ENCODE peak calls at places on chromosome 14, in ten cellular contexts. O is transverse colon, I is H1, W is sigmoid colon, L is endothelial cell of umbilical vein, K is K562, B is HepG2, P is stomach, Z is spleen, X is GM12891. F is an unnamed sample.

GRCh38 chr14:93765032-93765626 is 23.2 kb downstream of the PRIMA1 start:
- DNase-seq in K (no peak), W (no peak), O (no peak), P (no peak), X (no peak), L (no peak), B (no peak), Z (no peak), I (no peak), F (no peak)

GRCh38 chr14:35355981-35356839 is 48.3 kb downstream of the NFKBIA start:
- DNase-seq in B (peak), O (peak), W (no peak), X (no peak), P (no peak), I (no peak), Z (no peak), K (peak), L (no peak), F (no peak)

GRCh38 chr14:87066221-87066817 is 926.7 kb downstream of the GALC start:
- DNase-seq in K (no peak), L (no peak), Z (no peak), P (no peak), W (no peak), O (no peak), X (no peak), I (no peak), B (peak), F (no peak)

GRCh38 chr14:92960706-92961566 is 38.0 kb downstream of the CHGA start:
- DNase-seq in L (no peak), B (no peak), K (no peak), I (no peak), Z (peak), O (no peak), X (no peak), W (no peak), P (no peak), F (no peak)

GRCh38 chr14:54349713-54350112 is 47.1 kb upstream of the CDKN3 start:
- DNase-seq in Z (no peak), W (no peak), X (no peak), P (no peak), I (no peak), B (no peak), K (no peak), L (no peak), O (no peak), F (no peak)

GRCh38 chr14:106062502-106063272 is 536.3 kb downstream of the TMEM121 start:
- DNase-seq in L (no peak), B (no peak), O (no peak), X (no peak), P (no peak), K (no peak), I (no peak), W (no peak), Z (no peak), F (no peak)

GRCh38 chr14:53411110-53411509 is 258.0 kb upstream of the DDHD1 start:
- DNase-seq in K (no peak), W (no peak), B (no peak), I (no peak), L (no peak), Z (no peak), P (no peak), X (no peak), O (no peak), F (no peak)

GRCh38 chr14:73784988-73785313 is 66.7 kb upstream of the PTGR2 start:
- DNase-seq in P (no peak), W (peak), O (no peak), L (no peak), B (no peak), K (no peak), X (no peak), I (no peak), Z (no peak), F (no peak)

GRCh38 chr14:77039285-77040058 is 11.0 kb upstream of the IRF2BPL start:
- DNase-seq in B (no peak), Z (no peak), P (no peak), I (no peak), X (no peak), W (no peak), L (peak), K (no peak), O (peak), F (no peak)

GRCh38 chr14:104688755-104689619 is at the start of gene INF2:
- DNase-seq in Z (peak), L (peak), O (peak), K (peak), I (peak), X (peak), B (peak), W (no peak), P (peak), F (no peak)

GRCh38 chr14:98950356-98950895 is 321.6 kb downstream of the BCL11B start:
- DNase-seq in P (no peak), L (no peak), O (no peak), B (no peak), K (no peak), X (no peak), W (peak), I (no peak), Z (no peak), F (no peak)

GRCh38 chr14:31251028-31251958 is 43.7 kb upstream of the HECTD1 start:
- DNase-seq in W (no peak), P (peak), X (no peak), K (no peak), I (no peak), Z (no peak), B (no peak), O (peak), L (no peak), F (no peak)

GRCh38 chr14:59358105-59358504 is 107.1 kb downstream of the GPR135 start:
- DNase-seq in B (peak), L (no peak), W (peak), O (no peak), P (no peak), K (peak), Z (no peak), X (no peak), I (no peak), F (no peak)
- TF ChIP-seq POLR2AphosphoS5 in B (no peak), L (no peak), W (peak), O (no peak), P (no peak), K (no peak), Z (peak), X (no peak), I (no peak), F (no peak)

DNA sequence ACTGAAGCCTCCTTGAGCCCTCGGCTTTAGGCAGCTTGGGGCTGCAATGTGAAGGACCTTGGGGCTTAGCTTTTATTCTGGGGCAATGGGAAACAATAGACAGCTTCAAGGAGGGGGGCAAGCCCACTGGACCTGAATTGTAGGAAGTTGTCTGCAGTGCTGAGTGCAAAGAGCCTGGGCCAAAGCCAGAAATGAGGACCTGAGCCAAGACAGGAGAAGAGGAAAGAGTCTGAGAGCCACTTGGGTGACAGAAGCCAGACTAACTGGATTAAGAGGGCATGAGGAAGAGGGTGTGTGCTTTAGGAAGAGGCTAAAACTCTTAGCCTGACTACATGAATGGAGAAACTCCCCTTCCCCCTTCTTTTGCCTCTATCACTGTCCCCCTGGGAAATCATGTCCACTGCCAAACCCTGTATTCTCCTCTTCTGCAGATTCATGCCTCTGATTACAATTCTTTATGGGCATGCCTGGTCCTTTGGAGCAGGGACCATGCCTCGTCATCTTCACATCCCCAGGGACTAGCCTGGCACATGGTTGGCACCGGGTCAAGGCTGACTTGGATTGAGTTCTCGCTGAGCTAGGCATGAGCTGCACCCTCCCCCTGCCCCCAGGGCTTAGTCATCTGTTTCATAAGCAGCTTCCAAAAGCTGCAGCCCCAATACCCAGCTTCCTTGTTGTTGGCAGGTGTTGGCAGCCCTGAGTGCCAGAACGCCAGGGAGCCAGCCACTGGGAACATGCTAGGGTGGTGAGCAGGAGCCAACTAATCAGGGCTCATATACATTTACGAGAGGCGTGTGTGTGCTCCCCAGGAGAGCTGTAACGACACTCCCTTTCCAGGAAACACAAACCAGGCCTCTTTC is 27.8 kb upstream of the JDP2 start:
- DNase-seq in B (no peak), I (no peak), L (peak), P (peak), W (peak), K (no peak), O (peak), Z (peak), X (no peak), F (peak)
- TF ChIP-seq POLR2A in B (no peak), I (no peak), L (no peak), P (no peak), W (no peak), K (no peak), O (no peak), Z (no peak), X (no peak), F (no peak)

DNA sequence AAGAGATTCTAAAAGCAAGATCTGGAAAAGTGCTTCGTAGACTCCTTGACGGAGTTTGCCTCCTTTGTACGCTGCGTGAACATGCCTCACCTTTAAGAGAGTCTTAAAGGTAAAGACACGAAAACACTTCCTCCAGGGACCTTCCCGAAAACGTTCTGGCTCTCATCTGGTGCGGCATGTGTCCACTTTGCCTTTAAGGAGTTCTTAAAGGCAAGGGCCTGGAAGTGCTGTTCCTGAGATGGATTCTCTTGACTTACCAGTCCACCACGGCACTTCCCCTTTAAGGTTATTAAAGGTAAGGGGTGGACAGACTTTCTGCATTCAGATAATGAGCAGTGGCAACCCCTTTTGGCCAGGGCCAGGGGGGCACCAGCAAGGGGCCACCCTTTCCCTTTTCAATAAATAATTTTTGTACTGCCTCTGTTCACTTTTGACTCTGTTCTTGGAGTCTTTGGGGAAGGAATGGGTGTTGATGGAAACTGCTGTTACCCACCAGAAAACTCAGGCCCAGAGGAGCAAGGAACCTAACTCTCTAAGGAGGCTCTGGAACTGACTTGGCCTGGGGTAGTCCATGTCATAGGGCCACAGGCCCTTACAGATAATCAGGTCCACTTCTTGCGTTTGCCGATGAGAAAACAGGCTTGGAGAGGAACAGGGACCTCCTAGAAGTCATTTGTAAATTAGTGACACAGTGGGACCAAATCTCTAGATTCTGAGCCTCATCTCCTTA is 4.4 kb downstream of the REM2 start:
- DNase-seq in K (peak), O (peak), P (peak), I (no peak), X (no peak), Z (no peak), L (no peak), B (no peak), W (peak), F (no peak)
- TF ChIP-seq POLR2AphosphoS5 in K (no peak), O (no peak), P (peak), I (no peak), X (peak), Z (peak), L (no peak), B (no peak), W (no peak), F (peak)

GRCh38 chr14:102049258-102050025 is 37.4 kb downstream of the HSP90AA1 start:
- DNase-seq in I (no peak), K (no peak), L (no peak), X (no peak), O (no peak), B (no peak), P (no peak), W (no peak), Z (peak), F (no peak)
- TF ChIP-seq POLR2A in I (no peak), K (no peak), L (no peak), X (no peak), O (no peak), B (no peak), P (no peak), W (no peak), Z (no peak), F (no peak)

GRCh38 chr14:101543814-101544213 is 17.5 kb upstream of the DIO3 start:
- DNase-seq in X (no peak), I (no peak), W (no peak), O (no peak), B (no peak), Z (no peak), P (no peak), K (no peak), L (no peak), F (no peak)
- TF ChIP-seq POLR2AphosphoS5 in X (no peak), I (no peak), W (no peak), O (no peak), B (no peak), Z (no peak), P (no peak), K (no peak), L (no peak), F (no peak)

GRCh38 chr14:96167224-96168148 is 37.2 kb upstream of the BDKRB2 start:
- DNase-seq in O (peak), W (peak), B (no peak), K (no peak), L (peak), Z (peak), X (no peak), I (no peak), P (no peak), F (peak)
- TF ChIP-seq POLR2A in O (peak), W (no peak), B (no peak), K (no peak), L (no peak), Z (no peak), X (no peak), I (no peak), P (no peak), F (no peak)

F was measured in vagina.